ENCODE peak calls at places on chromosomes 1 and 21, in nine cellular contexts. One of them, this sample, is unnamed.
A peak's percentile ranks its signal among the peaks of the same experiment; 100 is the strongest.

GRCh38 chr1:89962024-89962741 is 32.7 kb upstream of the ZNF326 start:
- DNase-seq in ovary: no peak
- DNase-seq in ascending aorta: no peak
- DNase-seq in mammary epithelial cell: no peak
- DNase-seq in right atrium auricular region: no peak
- DNase-seq in tibial artery: no peak
- DNase-seq in astrocyte: peak; percentile 74
- DNase-seq in A549: no peak
- DNase-seq in lung: no peak
- DNase-seq in this sample: no peak

GRCh38 chr1:50538476-50538875 is 115.2 kb upstream of the DMRTA2 start:
- DNase-seq in ovary: no peak
- DNase-seq in ascending aorta: no peak
- DNase-seq in mammary epithelial cell: no peak
- DNase-seq in right atrium auricular region: no peak
- DNase-seq in tibial artery: no peak
- DNase-seq in astrocyte: no peak
- DNase-seq in A549: no peak
- DNase-seq in lung: no peak
- DNase-seq in this sample: no peak

GRCh38 chr1:85342177-85342576 is 65.7 kb upstream of the BCL10 start:
- DNase-seq in ovary: no peak
- DNase-seq in ascending aorta: no peak
- DNase-seq in mammary epithelial cell: no peak
- DNase-seq in right atrium auricular region: no peak
- DNase-seq in tibial artery: no peak
- DNase-seq in astrocyte: peak; percentile 81
- DNase-seq in A549: no peak
- DNase-seq in lung: no peak
- DNase-seq in this sample: no peak

GRCh38 chr1:21307663-21308062 is 17.4 kb upstream of the ECE1 start:
- DNase-seq in ovary: no peak
- DNase-seq in ascending aorta: no peak
- DNase-seq in mammary epithelial cell: no peak
- DNase-seq in right atrium auricular region: no peak
- DNase-seq in tibial artery: no peak
- DNase-seq in astrocyte: no peak
- DNase-seq in A549: no peak
- DNase-seq in lung: no peak
- DNase-seq in this sample: no peak

GRCh38 chr1:118485757-118486156 is 300.7 kb upstream of the SPAG17 start:
- DNase-seq in ovary: no peak
- DNase-seq in ascending aorta: no peak
- DNase-seq in mammary epithelial cell: peak; percentile 74
- DNase-seq in right atrium auricular region: no peak
- DNase-seq in tibial artery: no peak
- DNase-seq in astrocyte: no peak
- DNase-seq in A549: no peak
- DNase-seq in lung: no peak
- DNase-seq in this sample: no peak

GRCh38 chr1:241848680-241849344 is 808 bp downstream of the EXO1 start:
- DNase-seq in ovary: no peak
- DNase-seq in ascending aorta: no peak
- DNase-seq in mammary epithelial cell: no peak
- DNase-seq in right atrium auricular region: no peak
- DNase-seq in tibial artery: no peak
- DNase-seq in astrocyte: no peak
- DNase-seq in A549: no peak
- DNase-seq in lung: no peak
- DNase-seq in this sample: no peak

GRCh38 chr1:234926574-234927311 is 201.9 kb downstream of the TOMM20 start:
- DNase-seq in ovary: no peak
- DNase-seq in ascending aorta: no peak
- DNase-seq in mammary epithelial cell: no peak
- DNase-seq in right atrium auricular region: peak; percentile 58
- DNase-seq in tibial artery: no peak
- DNase-seq in astrocyte: no peak
- DNase-seq in A549: no peak
- DNase-seq in lung: no peak
- DNase-seq in this sample: no peak

GRCh38 chr1:35564884-35565741 is 7.5 kb downstream of the NCDN start:
- DNase-seq in ovary: no peak
- DNase-seq in ascending aorta: no peak
- DNase-seq in mammary epithelial cell: no peak
- DNase-seq in right atrium auricular region: no peak
- DNase-seq in tibial artery: no peak
- DNase-seq in astrocyte: no peak
- DNase-seq in A549: no peak
- DNase-seq in lung: no peak
- DNase-seq in this sample: no peak

GRCh38 chr1:55310517-55310927 is 95.4 kb upstream of the USP24 start:
- DNase-seq in ovary: no peak
- DNase-seq in ascending aorta: no peak
- DNase-seq in mammary epithelial cell: peak; percentile 95
- DNase-seq in right atrium auricular region: no peak
- DNase-seq in tibial artery: no peak
- DNase-seq in astrocyte: peak; percentile 99
- DNase-seq in A549: peak; percentile 94
- DNase-seq in lung: no peak
- DNase-seq in this sample: no peak

GRCh38 chr1:180912211-180912800 is 391 bp upstream of the KIAA1614 start:
- DNase-seq in ovary: peak; percentile 68
- DNase-seq in ascending aorta: no peak
- DNase-seq in mammary epithelial cell: no peak
- DNase-seq in right atrium auricular region: no peak
- DNase-seq in tibial artery: peak; percentile 30
- DNase-seq in astrocyte: peak; percentile 40
- DNase-seq in A549: no peak
- DNase-seq in lung: no peak
- DNase-seq in this sample: no peak

GRCh38 chr1:1984560-1985070 is 19.0 kb downstream of the CFAP74 start:
- DNase-seq in ovary: no peak
- DNase-seq in ascending aorta: no peak
- DNase-seq in mammary epithelial cell: no peak
- DNase-seq in right atrium auricular region: no peak
- DNase-seq in tibial artery: no peak
- DNase-seq in astrocyte: no peak
- DNase-seq in A549: no peak
- DNase-seq in lung: no peak
- DNase-seq in this sample: no peak

GRCh38 chr1:172778461-172779455 is 119.9 kb downstream of the FASLG start:
- DNase-seq in ovary: no peak
- DNase-seq in ascending aorta: no peak
- DNase-seq in mammary epithelial cell: no peak
- DNase-seq in right atrium auricular region: no peak
- DNase-seq in tibial artery: no peak
- DNase-seq in astrocyte: no peak
- DNase-seq in A549: no peak
- DNase-seq in lung: no peak
- DNase-seq in this sample: no peak

GRCh38 chr1:56788588-56788987 is 30.6 kb downstream of the FYB2 start:
- DNase-seq in ovary: no peak
- DNase-seq in ascending aorta: no peak
- DNase-seq in mammary epithelial cell: no peak
- DNase-seq in right atrium auricular region: no peak
- DNase-seq in tibial artery: no peak
- DNase-seq in astrocyte: no peak
- DNase-seq in A549: no peak
- DNase-seq in lung: peak; percentile 40
- DNase-seq in this sample: no peak

GRCh38 chr1:230084408-230085177 is 17.6 kb downstream of the GALNT2 start:
- DNase-seq in ovary: peak; percentile 63
- DNase-seq in ascending aorta: peak; percentile 75
- DNase-seq in mammary epithelial cell: peak; percentile 99
- DNase-seq in right atrium auricular region: peak; percentile 84
- DNase-seq in tibial artery: peak; percentile 73
- DNase-seq in astrocyte: peak; percentile 99
- DNase-seq in A549: peak; percentile 90
- DNase-seq in lung: peak; percentile 54
- DNase-seq in this sample: no peak

GRCh38 chr21:36155603-36156338 is 853 bp upstream of the DOP1B start:
- DNase-seq in ovary: peak; percentile 62
- DNase-seq in ascending aorta: no peak
- DNase-seq in mammary epithelial cell: peak; percentile 52
- DNase-seq in right atrium auricular region: no peak
- DNase-seq in tibial artery: no peak
- DNase-seq in astrocyte: no peak
- DNase-seq in A549: no peak
- DNase-seq in lung: peak; percentile 83
- DNase-seq in this sample: no peak

GRCh38 chr1:207997486-207998268 is 86.8 kb upstream of the CD34 start:
- DNase-seq in ovary: peak; percentile 80
- DNase-seq in ascending aorta: no peak
- DNase-seq in mammary epithelial cell: peak; percentile 51
- DNase-seq in right atrium auricular region: peak; percentile 83
- DNase-seq in tibial artery: peak; percentile 80
- DNase-seq in astrocyte: peak; percentile 42
- DNase-seq in A549: peak; percentile 69
- DNase-seq in lung: peak; percentile 75
- DNase-seq in this sample: peak; percentile 45

GRCh38 chr1:67634396-67634935 is 50.5 kb upstream of the GADD45A start:
- DNase-seq in ovary: no peak
- DNase-seq in ascending aorta: no peak
- DNase-seq in mammary epithelial cell: no peak
- DNase-seq in right atrium auricular region: no peak
- DNase-seq in tibial artery: no peak
- DNase-seq in astrocyte: no peak
- DNase-seq in A549: no peak
- DNase-seq in lung: no peak
- DNase-seq in this sample: peak; percentile 29

GRCh38 chr1:206477110-206477509 is 6.8 kb downstream of the IKBKE start:
- DNase-seq in ovary: no peak
- DNase-seq in ascending aorta: no peak
- DNase-seq in mammary epithelial cell: no peak
- DNase-seq in right atrium auricular region: no peak
- DNase-seq in tibial artery: no peak
- DNase-seq in astrocyte: no peak
- DNase-seq in A549: no peak
- DNase-seq in lung: no peak
- DNase-seq in this sample: no peak

GRCh38 chr1:113140588-113141446 is 67.8 kb downstream of the LRIG2 start:
- DNase-seq in ovary: peak; percentile 55
- DNase-seq in ascending aorta: no peak
- DNase-seq in mammary epithelial cell: peak; percentile 32
- DNase-seq in right atrium auricular region: peak; percentile 73
- DNase-seq in tibial artery: peak; percentile 64
- DNase-seq in astrocyte: peak; percentile 34
- DNase-seq in A549: peak; percentile 60
- DNase-seq in lung: peak; percentile 59
- DNase-seq in this sample: no peak

GRCh38 chr1:27342778-27343638 is 1.2 kb downstream of the SYTL1 start:
- DNase-seq in ovary: no peak
- DNase-seq in ascending aorta: no peak
- DNase-seq in mammary epithelial cell: peak; percentile 97
- DNase-seq in right atrium auricular region: no peak
- DNase-seq in tibial artery: no peak
- DNase-seq in astrocyte: no peak
- DNase-seq in A549: no peak
- DNase-seq in lung: peak; percentile 65
- DNase-seq in this sample: no peak
- H3K4me3 ChIP-seq in ovary: no peak overlapping the region
- H3K4me3 ChIP-seq in ascending aorta: no peak overlapping the region
- H3K4me3 ChIP-seq in mammary epithelial cell: peak overlapping the region; percentile 79
- H3K4me3 ChIP-seq in right atrium auricular region: no peak overlapping the region
- H3K4me3 ChIP-seq in tibial artery: no peak overlapping the region
- H3K4me3 ChIP-seq in astrocyte: no peak overlapping the region
- H3K4me3 ChIP-seq in A549: no peak overlapping the region
- H3K4me3 ChIP-seq in lung: peak overlapping the region; percentile 22
- H3K4me3 ChIP-seq in this sample: peak overlapping the region; percentile 48

DNA sequence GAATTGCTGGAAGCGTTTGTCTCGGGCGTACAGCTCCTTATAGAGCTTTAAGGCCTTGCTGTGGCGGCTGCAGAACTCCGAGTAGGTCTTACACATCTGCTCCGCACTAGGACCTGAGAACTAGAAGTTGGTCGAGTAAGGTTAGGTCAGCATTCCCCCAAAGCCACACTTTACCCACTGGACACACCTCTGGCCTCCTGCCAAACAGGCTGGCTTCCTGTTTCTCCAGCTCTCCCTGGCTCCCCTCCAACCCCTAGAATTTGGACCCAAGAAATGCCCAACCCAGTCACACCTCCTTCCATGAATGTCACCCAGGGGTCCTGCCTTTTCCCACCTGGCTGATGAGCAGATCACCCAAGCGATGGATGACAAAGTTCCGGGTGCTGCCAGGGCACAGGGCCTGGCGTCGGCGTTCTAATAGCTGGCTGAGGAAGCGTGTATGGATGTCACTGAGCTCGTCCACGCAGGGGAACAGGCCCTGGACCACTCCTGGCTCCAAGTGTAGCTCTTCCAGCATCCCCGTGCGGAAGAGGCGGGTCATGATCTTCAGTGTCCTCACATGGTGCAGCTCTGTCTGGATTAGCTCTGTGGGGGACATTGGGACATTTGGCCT is 15.6 kb downstream of the ARHGEF2 start:
- DNase-seq in ovary: no peak
- DNase-seq in ascending aorta: no peak
- DNase-seq in mammary epithelial cell: peak; percentile 47
- DNase-seq in right atrium auricular region: no peak
- DNase-seq in tibial artery: peak; percentile 67
- DNase-seq in astrocyte: peak; percentile 63
- DNase-seq in A549: no peak
- DNase-seq in lung: peak; percentile 53
- DNase-seq in this sample: no peak
- H3K27ac ChIP-seq in ovary: peak overlapping the region; percentile 44
- H3K27ac ChIP-seq in ascending aorta: peak overlapping the region; percentile 89
- H3K27ac ChIP-seq in mammary epithelial cell: peak overlapping the region; percentile 74
- H3K27ac ChIP-seq in right atrium auricular region: peak overlapping the region; percentile 74
- H3K27ac ChIP-seq in tibial artery: peak overlapping the region; percentile 83
- H3K27ac ChIP-seq in astrocyte: peak overlapping the region; percentile 72
- H3K27ac ChIP-seq in A549: peak overlapping the region; percentile 91
- H3K27ac ChIP-seq in lung: no peak overlapping the region
- H3K27ac ChIP-seq in this sample: peak overlapping the region; percentile 81

GRCh38 chr1:153354515-153355193 is 3.0 kb upstream of the S100A9 start:
- DNase-seq in ovary: no peak
- DNase-seq in ascending aorta: no peak
- DNase-seq in mammary epithelial cell: no peak
- DNase-seq in right atrium auricular region: no peak
- DNase-seq in tibial artery: no peak
- DNase-seq in astrocyte: no peak
- DNase-seq in A549: no peak
- DNase-seq in lung: no peak
- DNase-seq in this sample: no peak
- TF ChIP-seq CTCF in ovary: no peak
- TF ChIP-seq CTCF in ascending aorta: no peak
- TF ChIP-seq CTCF in mammary epithelial cell: peak; percentile 23
- TF ChIP-seq CTCF in right atrium auricular region: no peak
- TF ChIP-seq CTCF in tibial artery: no peak
- TF ChIP-seq CTCF in astrocyte: no peak
- TF ChIP-seq CTCF in A549: no peak
- TF ChIP-seq CTCF in lung: no peak
- TF ChIP-seq CTCF in this sample: no peak

DNA sequence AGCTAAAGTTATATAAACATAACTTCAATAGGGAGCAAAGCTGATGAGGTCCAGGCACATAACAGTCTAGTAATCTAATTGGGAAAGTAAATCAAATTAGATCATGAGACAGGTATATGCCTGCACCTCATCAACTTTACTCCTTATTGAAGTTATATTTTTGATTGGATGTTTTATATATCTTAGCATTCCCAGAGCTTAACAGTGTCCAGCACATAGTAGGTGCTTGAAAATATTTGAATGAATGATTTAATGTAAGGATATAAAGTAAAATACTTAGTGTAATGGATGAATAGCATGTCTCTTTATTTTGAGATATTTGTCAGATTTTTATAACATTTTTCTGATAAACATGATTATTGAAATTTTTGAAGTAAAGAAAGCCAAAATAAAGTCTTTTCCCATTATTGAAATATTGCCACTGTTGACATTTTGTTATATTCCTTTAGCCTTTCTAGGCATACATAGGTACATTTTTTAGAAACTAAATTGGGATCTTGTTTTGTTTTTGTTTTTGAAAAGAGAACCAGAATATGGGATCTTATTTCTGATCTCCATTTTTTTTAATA is 2.8 kb downstream of the CDC7 start:
- DNase-seq in ovary: no peak
- DNase-seq in ascending aorta: no peak
- DNase-seq in mammary epithelial cell: no peak
- DNase-seq in right atrium auricular region: no peak
- DNase-seq in tibial artery: no peak
- DNase-seq in astrocyte: no peak
- DNase-seq in A549: no peak
- DNase-seq in lung: no peak
- DNase-seq in this sample: no peak
- H3K4me3 ChIP-seq in ovary: no peak overlapping the region
- H3K4me3 ChIP-seq in ascending aorta: no peak overlapping the region
- H3K4me3 ChIP-seq in mammary epithelial cell: no peak overlapping the region
- H3K4me3 ChIP-seq in right atrium auricular region: no peak overlapping the region
- H3K4me3 ChIP-seq in tibial artery: no peak overlapping the region
- H3K4me3 ChIP-seq in astrocyte: no peak overlapping the region
- H3K4me3 ChIP-seq in A549: no peak overlapping the region
- H3K4me3 ChIP-seq in lung: no peak overlapping the region
- H3K4me3 ChIP-seq in this sample: no peak overlapping the region

This sample was measured in esophagus muscularis mucosa.